ENCODE peak calls at places on chromosome 4, in ten cellular contexts. F is amniotic stem cell; U is stimulated activated CD4-positive, alpha-beta T cell treated with anti-CD3 and anti-CD28 coated beads, Interleukin-12 subunit alpha, Interleukin-12 subunit beta, amount 100 ng/mL, for 24 hours; D is stimulated activated naive CD8-positive, alpha-beta T cell treated with anti-CD3 and anti-CD28 coated beads, Interleukin-15, amount 100 ng/mL, for 72 hours; T is T-cell; L is fibroblast of lung; A is SK-N-MC; Q is tibial artery; P is GM20000; N is EH. V is an unnamed sample.

GRCh38 chr4:76931576-76932276 is 17.8 kb upstream of the SEPTIN11 start:
- DNase-seq in A (no peak), L (no peak), D (no peak), N (no peak), U (no peak), Q (no peak), T (no peak), P (no peak), F (no peak), V (no peak)

GRCh38 chr4:140243345-140243753 is 89.4 kb upstream of the MAML3 start:
- DNase-seq in U (no peak), D (no peak), P (peak), A (no peak), L (no peak), N (no peak), F (no peak), T (no peak), Q (no peak), V (no peak)

GRCh38 chr4:100299019-100299418 is 108.8 kb upstream of the DDIT4L start:
- DNase-seq in A (no peak), L (peak), T (no peak), Q (peak), D (no peak), U (no peak), F (peak), P (no peak), N (peak), V (peak)

GRCh38 chr4:160969914-160970313 is 1193.9 kb downstream of the FSTL5 start:
- DNase-seq in N (no peak), P (no peak), D (no peak), F (no peak), U (no peak), A (no peak), Q (no peak), T (no peak), L (no peak), V (no peak)

GRCh38 chr4:147492761-147493160 is 11.9 kb downstream of the EDNRA start:
- DNase-seq in P (peak), L (peak), F (no peak), U (no peak), D (no peak), Q (peak), A (no peak), T (no peak), N (peak), V (no peak)

GRCh38 chr4:7736436-7737267 is 203.0 kb downstream of the AFAP1 start:
- DNase-seq in F (no peak), N (peak), U (no peak), A (no peak), L (no peak), D (no peak), P (no peak), Q (no peak), T (no peak), V (peak)

GRCh38 chr4:85747871-85748491 is 273.0 kb downstream of the ARHGAP24 start:
- DNase-seq in Q (no peak), D (peak), P (peak), N (peak), A (peak), U (no peak), L (peak), F (peak), T (no peak), V (peak)

GRCh38 chr4:24070117-24070516 is 180.3 kb upstream of the PPARGC1A start:
- DNase-seq in U (no peak), T (no peak), F (no peak), P (no peak), A (no peak), N (peak), L (peak), D (no peak), Q (no peak), V (no peak)

GRCh38 chr4:108762559-108763225 is at the start of gene ETNPPL:
- DNase-seq in L (peak), U (peak), P (peak), D (peak), F (no peak), A (no peak), Q (no peak), T (peak), N (peak), V (peak)

GRCh38 chr4:57426779-57427395 is 316.7 kb upstream of the IGFBP7 start:
- DNase-seq in D (peak), P (peak), Q (peak), N (peak), A (peak), T (no peak), L (peak), U (peak), F (peak), V (peak)

GRCh38 chr4:83618431-83618830 is 82.5 kb downstream of the GPAT3 start:
- DNase-seq in U (no peak), Q (no peak), P (no peak), A (no peak), L (peak), D (no peak), F (peak), N (peak), T (no peak), V (peak)

GRCh38 chr4:181702864-181703263 is 540.3 kb upstream of the TENM3 start:
- DNase-seq in F (no peak), Q (no peak), P (no peak), T (no peak), L (no peak), N (no peak), A (no peak), D (no peak), U (no peak), V (no peak)

GRCh38 chr4:10018818-10019438 is 2.4 kb downstream of the SLC2A9 start:
- DNase-seq in T (peak), Q (peak), U (peak), A (no peak), P (peak), N (peak), L (peak), F (peak), D (peak), V (peak)

GRCh38 chr4:181687116-181687515 is 556.1 kb upstream of the TENM3 start:
- DNase-seq in D (no peak), N (peak), L (no peak), T (no peak), A (no peak), Q (no peak), F (no peak), P (no peak), U (no peak), V (no peak)

GRCh38 chr4:24988776-24989175 is 42.0 kb downstream of the LGI2 start:
- DNase-seq in Q (no peak), F (no peak), T (no peak), P (peak), U (no peak), A (no peak), L (peak), D (no peak), N (peak), V (peak)

GRCh38 chr4:132344924-132345828 is 803.9 kb upstream of the PCDH10 start:
- DNase-seq in T (no peak), Q (no peak), A (no peak), F (no peak), N (no peak), L (no peak), U (no peak), D (no peak), P (no peak), V (no peak)

GRCh38 chr4:124423160-124423559 is 289.4 kb downstream of the ANKRD50 start:
- DNase-seq in F (no peak), D (no peak), N (peak), P (no peak), T (no peak), A (no peak), L (peak), U (no peak), Q (no peak), V (no peak)

GRCh38 chr4:8548731-8549351 is 31.4 kb upstream of the GPR78 start:
- DNase-seq in T (no peak), L (no peak), F (no peak), A (no peak), N (no peak), P (no peak), Q (peak), D (no peak), U (no peak), V (no peak)

GRCh38 chr4:41933997-41934812 is 1.0 kb upstream of the TMEM33 start:
- DNase-seq in L (no peak), Q (no peak), F (no peak), T (no peak), U (no peak), A (no peak), N (no peak), P (no peak), D (no peak), V (no peak)

V was measured in myocyte.